ENCODE peak calls at places on chromosome 15, in five cellular contexts. B is adipocyte, R is GM10248, G is fibroblast of pulmonary artery, W is T-helper 1 cell. P is an unnamed sample.

GRCh38 chr15:73982251-73982962 is 9.7 kb downstream of the STOML1 start:
- DNase-seq in B (peak; percentile 98), R (no peak), G (peak; percentile 89), W (no peak), P (no peak)

GRCh38 chr15:89998923-89999675 is 2.0 kb upstream of the ZNF710 start:
- DNase-seq in B (no peak), R (no peak), G (no peak), W (no peak), P (no peak)

GRCh38 chr15:60531811-60532210 is 52.9 kb upstream of the ICE2 start:
- DNase-seq in B (no peak), R (no peak), G (no peak), W (no peak), P (no peak)

GRCh38 chr15:74963213-74963612 is 6.6 kb upstream of the RPP25 start:
- DNase-seq in B (no peak), R (no peak), G (no peak), W (no peak), P (no peak)

GRCh38 chr15:31391687-31392671 is 65.3 kb downstream of the KLF13 start:
- DNase-seq in B (peak; percentile 84), R (peak; percentile 90), G (peak; percentile 89), W (peak; percentile 66), P (peak; percentile 81)

GRCh38 chr15:25224396-25224795 is 214.4 kb downstream of the UBE3A start:
- DNase-seq in B (no peak), R (no peak), G (no peak), W (no peak), P (no peak)

GRCh38 chr15:84046064-84046637 is 189.4 kb upstream of the GOLGA6L4 start:
- DNase-seq in B (no peak), R (no peak), G (no peak), W (no peak), P (no peak)

GRCh38 chr15:79967331-79968182 is 3.4 kb downstream of the BCL2A1 start:
- DNase-seq in B (no peak), R (no peak), G (no peak), W (no peak), P (no peak)

GRCh38 chr15:44075535-44075934 is 119.5 kb downstream of the FRMD5 start:
- DNase-seq in B (peak; percentile 37), R (no peak), G (peak; percentile 74), W (no peak), P (no peak)

GRCh38 chr15:57218826-57219576 is 157.3 kb upstream of the CGNL1 start:
- DNase-seq in B (peak; percentile 74), R (no peak), G (peak; percentile 88), W (no peak), P (no peak)

GRCh38 chr15:52115598-52116427 is 3.2 kb upstream of the BCL2L10 start:
- DNase-seq in B (peak; percentile 46), R (no peak), G (no peak), W (no peak), P (no peak)

GRCh38 chr15:65249641-65250040 is 37.0 kb downstream of the PARP16 start:
- DNase-seq in B (no peak), R (peak; percentile 80), G (no peak), W (no peak), P (peak; percentile 1)

GRCh38 chr15:39976291-39977274 is 42.7 kb downstream of the EIF2AK4 start:
- DNase-seq in B (peak; percentile 86), R (peak; percentile 49), G (peak; percentile 62), W (no peak), P (no peak)

GRCh38 chr15:95558916-95559315 is 771.6 kb upstream of the NR2F2 start:
- DNase-seq in B (no peak), R (no peak), G (no peak), W (no peak), P (no peak)

GRCh38 chr15:71252036-71252898 is 137.0 kb downstream of the THSD4 start:
- DNase-seq in B (peak; percentile 51), R (no peak), G (peak; percentile 63), W (no peak), P (no peak)

GRCh38 chr15:69958494-69959134 is 139.1 kb downstream of the TLE3 start:
- DNase-seq in B (no peak), R (no peak), G (no peak), W (no peak), P (no peak)

GRCh38 chr15:39586387-39587171 is 5.7 kb downstream of the THBS1 start:
- DNase-seq in B (peak; percentile 63), R (no peak), G (peak; percentile 79), W (no peak), P (no peak)

GRCh38 chr15:60591491-60592385 is 112.8 kb upstream of the ICE2 start:
- DNase-seq in B (peak; percentile 70), R (peak; percentile 39), G (no peak), W (peak; percentile 22), P (peak; percentile 34)

GRCh38 chr15:101264911-101265641 is 12.2 kb downstream of the SELENOS start:
- DNase-seq in B (no peak), R (no peak), G (no peak), W (no peak), P (no peak)

GRCh38 chr15:42107483-42107882 is 13.1 kb upstream of the PLA2G4D start:
- DNase-seq in B (no peak), R (peak; percentile 5), G (no peak), W (no peak), P (no peak)

GRCh38 chr15:55289011-55289572 is 521 bp downstream of the RAB27A start:
- DNase-seq in B (peak; percentile 65), R (peak; percentile 25), G (peak; percentile 54), W (no peak), P (peak; percentile 16)